ENCODE peak calls at places on chromosomes 5 and 9, in five cellular contexts. U, I, R, G and H are unnamed samples.

GRCh38 chr9:72458153-72458552 is 63.3 kb upstream of the TMC1 start:
- DNase-seq in U (no peak), G (no peak), I (no peak), R (no peak), H (no peak)

GRCh38 chr5:132840896-132841818 is 10.7 kb upstream of the SHROOM1 start:
- DNase-seq in G (no peak), I (peak; percentile 48), R (no peak), U (no peak), H (no peak)

GRCh38 chr9:4548796-4549725 is 58.8 kb downstream of the SLC1A1 start:
- DNase-seq in G (no peak), I (peak; percentile 56), U (no peak), R (no peak), H (no peak)

GRCh38 chr5:129118405-129118804 is 23.9 kb downstream of the ISOC1 start:
- DNase-seq in I (no peak), G (no peak), U (no peak), R (no peak), H (no peak)

GRCh38 chr9:87684627-87685204 is 41.2 kb upstream of the CTSL start:
- DNase-seq in I (peak; percentile 44), U (no peak), R (no peak), G (no peak), H (no peak)

GRCh38 chr9:74172874-74173273 is 324.3 kb upstream of the RORB start:
- DNase-seq in R (no peak), G (no peak), I (no peak), U (no peak), H (no peak)

GRCh38 chr9:93663877-93664548 is 87.6 kb downstream of the PHF2 start:
- DNase-seq in G (no peak), I (no peak), R (peak; percentile 35), U (no peak), H (no peak)

GRCh38 chr5:90233496-90233895 is 176.1 kb downstream of the CETN3 start:
- DNase-seq in G (no peak), I (no peak), R (no peak), U (no peak), H (peak; percentile 16)

GRCh38 chr5:163165277-163165676 is 272.1 kb upstream of the CCNG1 start:
- DNase-seq in R (no peak), I (no peak), U (no peak), G (no peak), H (no peak)

GRCh38 chr9:13267743-13268142 is 11.7 kb downstream of the MPDZ start:
- DNase-seq in G (no peak), R (no peak), I (peak; percentile 90), U (no peak), H (no peak)

GRCh38 chr9:134593756-134594375 is 47.7 kb upstream of the COL5A1 start:
- DNase-seq in I (no peak), G (no peak), U (no peak), R (peak; percentile 47), H (no peak)

GRCh38 chr9:93261281-93261680 is 77.3 kb downstream of the WNK2 start:
- DNase-seq in G (no peak), U (no peak), R (no peak), I (no peak), H (no peak)

GRCh38 chr9:130320697-130321080 is 55.1 kb downstream of the HMCN2 start:
- DNase-seq in U (no peak), G (no peak), R (no peak), I (no peak), H (no peak)

GRCh38 chr5:78597858-78598415 is 50.6 kb downstream of the LHFPL2 start:
- DNase-seq in I (peak; percentile 47), U (no peak), G (no peak), R (no peak), H (no peak)

GRCh38 chr5:56685503-56686217 is 129.7 kb upstream of the MAP3K1 start:
- DNase-seq in U (no peak), G (no peak), I (no peak), R (no peak), H (no peak)

GRCh38 chr9:133106511-133107244 is 14.4 kb downstream of the RALGDS start:
- DNase-seq in U (no peak), R (no peak), G (no peak), I (peak; percentile 2), H (no peak)

GRCh38 chr9:69985971-69986370 is 57.7 kb upstream of the MAMDC2 start:
- DNase-seq in U (no peak), I (no peak), R (no peak), G (no peak), H (no peak)

GRCh38 chr5:91072891-91073290 is 310.2 kb downstream of the ARRDC3 start:
- DNase-seq in G (no peak), I (no peak), R (no peak), U (no peak), H (no peak)

GRCh38 chr5:15525679-15526275 is 25.8 kb downstream of the FBXL7 start:
- DNase-seq in R (no peak), I (no peak), G (no peak), U (no peak), H (no peak)

GRCh38 chr5:68542207-68542606 is 326.7 kb downstream of the PIK3R1 start:
- DNase-seq in R (no peak), G (no peak), I (no peak), U (no peak), H (no peak)

GRCh38 chr5:157989296-157989695 is 130.4 kb upstream of the CLINT1 start:
- DNase-seq in I (no peak), U (no peak), R (no peak), G (no peak), H (peak; percentile 34)

GRCh38 chr5:95895771-95896170 is 65.9 kb downstream of the ELL2 start:
- DNase-seq in G (no peak), U (no peak), R (no peak), I (no peak), H (no peak)

GRCh38 chr5:65539827-65540226 is 23.1 kb downstream of the CENPK start:
- DNase-seq in I (peak; percentile 7), U (no peak), R (no peak), G (no peak), H (no peak)

GRCh38 chr5:150498501-150498900 is 9.4 kb upstream of the NDST1 start:
- DNase-seq in U (no peak), G (no peak), R (no peak), I (no peak), H (no peak)

GRCh38 chr5:157273131-157273556 is 7.2 kb downstream of the CYFIP2 start:
- DNase-seq in I (no peak), G (no peak), U (no peak), R (no peak), H (no peak)

GRCh38 chr5:52961238-52961637 is 27.9 kb upstream of the ITGA2 start:
- DNase-seq in U (no peak), R (no peak), I (no peak), G (no peak), H (peak; percentile 25)

GRCh38 chr9:126675147-126675467 is 61.4 kb downstream of the LMX1B start:
- DNase-seq in U (no peak), R (no peak), G (no peak), I (no peak), H (no peak)

GRCh38 chr5:154214236-154215106 is 23.9 kb downstream of the GALNT10 start:
- DNase-seq in U (no peak), R (no peak), G (no peak), I (peak; percentile 60), H (no peak)

GRCh38 chr5:118981783-118982182 is 6.6 kb downstream of the DTWD2 start:
- DNase-seq in G (no peak), I (no peak), U (no peak), R (no peak), H (no peak)

GRCh38 chr5:10747678-10748622 is 13.1 kb downstream of the DAP start:
- DNase-seq in R (no peak), G (no peak), U (no peak), I (no peak), H (no peak)

GRCh38 chr5:139635191-139635590 is 13.0 kb upstream of the CXXC5 start:
- DNase-seq in R (no peak), I (no peak), G (no peak), U (no peak), H (no peak)

GRCh38 chr5:98905857-98906688 is 22.7 kb downstream of the CHD1 start:
- DNase-seq in R (no peak), U (no peak), I (peak; percentile 7), G (no peak), H (no peak)

GRCh38 chr5:26009742-26010141 is 1028.6 kb downstream of the CDH9 start:
- DNase-seq in G (no peak), U (no peak), R (no peak), I (no peak), H (no peak)

GRCh38 chr5:135436856-135437795 is 10.0 kb downstream of the DCANP1 start:
- DNase-seq in U (no peak), G (no peak), I (peak; percentile 56), R (no peak), H (no peak)

GRCh38 chr5:107519900-107520354 is 150.8 kb downstream of the EFNA5 start:
- DNase-seq in U (no peak), G (no peak), R (no peak), I (peak; percentile 31), H (no peak)

GRCh38 chr5:65213921-65214525 is 267.7 kb downstream of the ADAMTS6 start:
- DNase-seq in R (no peak), I (no peak), G (no peak), U (no peak), H (no peak)